ENCODE peak calls at places on chromosomes 7 and 10, in eight cellular contexts. G is HTR-8/SVneo; P is activated naive CD4-positive, alpha-beta T cell treated with anti-CD3 and anti-CD28 coated beads for 36 hours; M is Caki2; X is lower leg skin; D is H9; T is nephron progenitor cell; H is cardiac septum. U is an unnamed sample.
A peak's percentile ranks its signal among the peaks of the same experiment; 100 is the strongest.

GRCh38 chr10:88245974-88246511 is 337.1 kb downstream of the RNLS start:
- DNase-seq in D (no peak), M (no peak), H (no peak), X (no peak), T (no peak), G (no peak), P (no peak), U (no peak)

GRCh38 chr7:134368851-134369533 is 52.3 kb upstream of the SLC35B4 start:
- DNase-seq in M (peak; percentile 48), D (no peak), X (no peak), P (no peak), G (no peak), H (no peak), T (no peak), U (no peak)

GRCh38 chr10:112218960-112219359 is 35.4 kb upstream of the GPAM start:
- DNase-seq in X (no peak), T (no peak), H (no peak), M (no peak), G (no peak), P (no peak), D (no peak), U (no peak)

GRCh38 chr10:76550806-76551205 is 1086.8 kb downstream of the KCNMA1 start:
- DNase-seq in P (no peak), T (no peak), G (peak; percentile 19), H (no peak), X (no peak), D (no peak), M (no peak), U (no peak)

GRCh38 chr7:139871820-139872219 is 42.8 kb downstream of the TBXAS1 start:
- DNase-seq in G (no peak), M (no peak), P (no peak), H (no peak), X (no peak), D (no peak), T (no peak), U (no peak)

GRCh38 chr7:2710256-2710655 is 22.3 kb downstream of the AMZ1 start:
- DNase-seq in G (no peak), M (no peak), X (no peak), T (no peak), H (no peak), D (no peak), P (peak; percentile 53), U (no peak)

GRCh38 chr10:97380513-97380912 is 20.6 kb downstream of the RRP12 start:
- DNase-seq in D (no peak), H (no peak), T (no peak), P (no peak), X (no peak), G (no peak), M (no peak), U (no peak)

GRCh38 chr7:122188785-122189184 is 44.7 kb upstream of the AASS start:
- DNase-seq in M (no peak), H (no peak), X (no peak), P (no peak), D (no peak), G (no peak), T (no peak), U (no peak)

GRCh38 chr10:11088709-11089108 is 71.0 kb downstream of the CELF2 start:
- DNase-seq in G (no peak), X (no peak), P (peak; percentile 10), T (no peak), H (no peak), M (no peak), D (no peak), U (no peak)

GRCh38 chr7:4774804-4775280 is 581 bp upstream of the AP5Z1 start:
- DNase-seq in T (no peak), G (no peak), P (peak; percentile 45), D (no peak), H (no peak), X (no peak), M (no peak), U (no peak)

GRCh38 chr7:107661081-107661864 is 645 bp downstream of the SLC26A4 start:
- DNase-seq in X (peak; percentile 85), G (peak; percentile 20), D (peak; percentile 76), M (peak; percentile 23), H (no peak), P (peak; percentile 69), T (peak; percentile 69), U (peak; percentile 19)

GRCh38 chr7:17699696-17700095 is 240.6 kb downstream of the SNX13 start:
- DNase-seq in G (no peak), T (no peak), X (no peak), D (no peak), H (no peak), P (no peak), M (no peak), U (no peak)